ENCODE peak calls at places on chromosomes 3 and 15, in six cellular contexts. One of them, this sample, is unnamed.

GRCh38 chr15:90594297-90594696 is 64.6 kb downstream of the CRTC3 start:
- DNase-seq in suprapubic skin: peak
- DNase-seq in PC-9: peak
- DNase-seq in kidney epithelial cell: peak
- DNase-seq in coronary artery: peak
- DNase-seq in GM12865: peak
- DNase-seq in this sample: no peak

GRCh38 chr15:41511331-41512077 is 2.1 kb downstream of the LTK start:
- DNase-seq in suprapubic skin: no peak
- DNase-seq in PC-9: no peak
- DNase-seq in kidney epithelial cell: no peak
- DNase-seq in coronary artery: no peak
- DNase-seq in GM12865: no peak
- DNase-seq in this sample: no peak

GRCh38 chr3:193605876-193606275 is 12.9 kb downstream of the OPA1 start:
- DNase-seq in suprapubic skin: no peak
- DNase-seq in PC-9: peak
- DNase-seq in kidney epithelial cell: no peak
- DNase-seq in coronary artery: no peak
- DNase-seq in GM12865: peak
- DNase-seq in this sample: no peak

GRCh38 chr15:48409623-48410022 is 78.4 kb downstream of the DUT start:
- DNase-seq in suprapubic skin: no peak
- DNase-seq in PC-9: no peak
- DNase-seq in kidney epithelial cell: no peak
- DNase-seq in coronary artery: no peak
- DNase-seq in GM12865: peak
- DNase-seq in this sample: no peak

GRCh38 chr15:29675791-29676301 is 146.4 kb downstream of the TJP1 start:
- DNase-seq in suprapubic skin: no peak
- DNase-seq in PC-9: no peak
- DNase-seq in kidney epithelial cell: no peak
- DNase-seq in coronary artery: no peak
- DNase-seq in GM12865: peak
- DNase-seq in this sample: no peak

GRCh38 chr15:31372635-31373091 is 46.0 kb downstream of the KLF13 start:
- DNase-seq in suprapubic skin: peak
- DNase-seq in PC-9: peak
- DNase-seq in kidney epithelial cell: no peak
- DNase-seq in coronary artery: no peak
- DNase-seq in GM12865: no peak
- DNase-seq in this sample: no peak

GRCh38 chr3:59708202-59708601 is 658.4 kb upstream of the CFAP20DC start:
- DNase-seq in suprapubic skin: no peak
- DNase-seq in PC-9: no peak
- DNase-seq in kidney epithelial cell: no peak
- DNase-seq in coronary artery: no peak
- DNase-seq in GM12865: no peak
- DNase-seq in this sample: no peak

GRCh38 chr3:106957021-106957420 is 420.2 kb upstream of the CCDC54 start:
- DNase-seq in suprapubic skin: no peak
- DNase-seq in PC-9: no peak
- DNase-seq in kidney epithelial cell: no peak
- DNase-seq in coronary artery: no peak
- DNase-seq in GM12865: no peak
- DNase-seq in this sample: no peak

GRCh38 chr3:111619833-111620232 is 24.7 kb upstream of the ZBED2 start:
- DNase-seq in suprapubic skin: no peak
- DNase-seq in PC-9: peak
- DNase-seq in kidney epithelial cell: no peak
- DNase-seq in coronary artery: no peak
- DNase-seq in GM12865: no peak
- DNase-seq in this sample: peak

GRCh38 chr3:143484851-143485512 is 363.3 kb downstream of the SLC9A9 start:
- DNase-seq in suprapubic skin: no peak
- DNase-seq in PC-9: peak
- DNase-seq in kidney epithelial cell: no peak
- DNase-seq in coronary artery: no peak
- DNase-seq in GM12865: no peak
- DNase-seq in this sample: no peak

GRCh38 chr15:62559049-62559733 is 394.1 kb upstream of the C2CD4B start:
- DNase-seq in suprapubic skin: no peak
- DNase-seq in PC-9: no peak
- DNase-seq in kidney epithelial cell: no peak
- DNase-seq in coronary artery: peak
- DNase-seq in GM12865: no peak
- DNase-seq in this sample: no peak

DNA sequence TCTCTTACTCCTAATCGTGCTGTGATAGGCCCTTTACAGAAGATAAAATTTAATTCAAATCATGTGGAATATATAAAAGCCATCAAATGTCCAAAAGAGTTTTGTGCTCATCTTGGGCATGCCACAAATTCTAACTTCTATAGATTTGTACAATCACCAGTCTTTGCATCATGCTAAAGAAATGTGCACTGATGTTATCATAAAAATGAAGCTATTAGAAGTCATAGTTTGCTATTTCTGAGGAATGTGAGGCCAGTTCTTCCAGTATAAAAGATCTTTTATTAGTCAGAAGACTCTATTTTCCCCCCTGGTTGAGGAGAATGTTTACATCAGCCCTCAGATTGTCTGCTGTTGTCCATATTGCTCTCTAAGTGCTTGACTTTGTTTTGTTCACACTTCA is 2.1 kb upstream of the ANXA2 start:
- DNase-seq in suprapubic skin: no peak
- DNase-seq in PC-9: no peak
- DNase-seq in kidney epithelial cell: no peak
- DNase-seq in coronary artery: no peak
- DNase-seq in GM12865: no peak
- DNase-seq in this sample: no peak
- TF ChIP-seq CTCF in suprapubic skin: no peak
- TF ChIP-seq CTCF in PC-9: no peak
- TF ChIP-seq CTCF in kidney epithelial cell: no peak
- TF ChIP-seq CTCF in coronary artery: no peak
- TF ChIP-seq CTCF in GM12865: no peak
- TF ChIP-seq CTCF in this sample: no peak

DNA sequence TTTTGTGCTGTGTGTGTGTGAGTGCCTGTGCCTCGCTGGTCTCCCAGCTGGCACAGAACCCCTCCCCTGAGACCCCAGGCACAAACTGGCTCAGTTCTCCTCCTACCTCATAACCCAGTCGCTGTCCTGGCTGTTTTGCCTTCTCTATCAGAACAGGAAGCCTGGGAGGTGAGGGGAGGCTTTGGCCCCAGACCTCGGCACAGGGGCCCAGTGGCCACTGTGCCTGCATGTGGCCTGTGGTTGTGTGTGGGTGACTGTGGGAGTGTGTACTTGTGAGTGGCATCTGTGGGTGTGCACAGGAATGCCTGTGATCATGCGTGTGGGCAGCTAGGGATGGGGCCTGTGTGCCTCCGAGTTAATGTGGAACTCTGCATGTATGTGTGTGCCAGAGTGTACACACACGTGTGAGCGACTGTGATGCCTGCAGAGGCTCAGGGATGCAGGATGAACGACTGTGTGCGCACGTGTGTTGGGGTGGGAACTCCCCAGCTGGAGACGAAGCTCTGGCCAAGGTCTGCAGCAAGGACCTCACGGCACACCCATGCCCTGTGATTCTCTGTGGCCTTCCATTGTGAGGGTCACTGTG is 32.3 kb downstream of the PSTPIP1 start:
- DNase-seq in suprapubic skin: peak
- DNase-seq in PC-9: no peak
- DNase-seq in kidney epithelial cell: no peak
- DNase-seq in coronary artery: peak
- DNase-seq in GM12865: no peak
- DNase-seq in this sample: no peak
- H3K4me3 ChIP-seq in suprapubic skin: no peak
- H3K4me3 ChIP-seq in PC-9: no peak
- H3K4me3 ChIP-seq in kidney epithelial cell: no peak
- H3K4me3 ChIP-seq in coronary artery: no peak
- H3K4me3 ChIP-seq in GM12865: no peak
- H3K4me3 ChIP-seq in this sample: no peak

DNA sequence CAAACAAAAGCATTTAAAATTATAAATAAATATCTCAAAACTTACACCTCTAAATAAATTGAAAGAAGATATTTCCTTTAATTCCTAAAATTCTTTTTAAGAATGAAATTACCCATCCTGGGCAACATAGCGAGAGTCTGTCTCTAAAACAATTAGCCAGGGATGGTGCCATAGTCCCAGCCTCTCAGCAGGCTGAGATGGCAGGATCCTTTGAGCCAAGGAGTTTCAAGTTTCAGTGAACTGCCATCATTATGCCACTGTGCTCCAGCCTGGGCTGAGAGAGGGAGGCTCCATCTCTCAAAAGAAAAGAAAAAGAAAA is 25.4 kb downstream of the AADAC start:
- DNase-seq in suprapubic skin: no peak
- DNase-seq in PC-9: no peak
- DNase-seq in kidney epithelial cell: no peak
- DNase-seq in coronary artery: no peak
- DNase-seq in GM12865: no peak
- DNase-seq in this sample: no peak
- TF ChIP-seq CTCF in suprapubic skin: no peak
- TF ChIP-seq CTCF in PC-9: peak
- TF ChIP-seq CTCF in kidney epithelial cell: no peak
- TF ChIP-seq CTCF in coronary artery: no peak
- TF ChIP-seq CTCF in GM12865: no peak
- TF ChIP-seq CTCF in this sample: no peak

DNA sequence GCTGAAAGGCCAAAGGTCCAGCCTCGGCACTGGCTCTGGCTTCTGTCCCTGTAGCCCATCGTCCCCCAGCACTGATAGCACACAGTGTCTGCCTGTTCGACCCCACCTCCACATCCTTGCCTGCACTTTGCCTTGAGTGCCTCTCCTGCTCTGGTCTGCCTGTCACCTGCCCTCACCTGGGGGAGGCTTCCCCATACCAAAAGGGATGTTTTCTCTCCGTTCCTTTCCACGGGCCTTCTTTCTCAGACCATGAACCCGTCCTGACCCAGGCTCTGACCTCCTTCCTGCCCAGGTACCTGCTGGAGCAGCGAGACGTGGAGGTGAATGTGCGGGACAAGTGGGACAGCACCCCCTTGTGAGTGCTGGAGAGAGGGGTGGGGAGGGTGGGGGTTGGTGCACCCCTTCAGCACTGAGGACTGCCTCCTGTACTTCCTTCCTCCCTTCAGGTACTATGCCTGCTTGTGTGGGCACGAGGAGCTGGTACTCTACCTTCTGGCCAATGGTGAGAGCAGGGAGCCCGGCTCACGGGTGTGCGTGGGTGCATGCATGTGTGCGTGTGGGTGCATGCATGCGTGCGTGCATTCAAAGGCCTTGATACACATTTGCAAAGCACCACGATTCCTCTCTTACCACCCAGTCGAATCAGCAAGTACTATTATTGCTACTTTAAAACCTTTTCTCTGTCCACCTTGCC is 1.5 kb downstream of the ABTB1 start:
- DNase-seq in suprapubic skin: peak
- DNase-seq in PC-9: no peak
- DNase-seq in kidney epithelial cell: no peak
- DNase-seq in coronary artery: peak
- DNase-seq in GM12865: no peak
- DNase-seq in this sample: no peak
- H3K4me3 ChIP-seq in suprapubic skin: peak
- H3K4me3 ChIP-seq in PC-9: no peak
- H3K4me3 ChIP-seq in kidney epithelial cell: no peak
- H3K4me3 ChIP-seq in coronary artery: peak
- H3K4me3 ChIP-seq in GM12865: no peak
- H3K4me3 ChIP-seq in this sample: no peak

DNA sequence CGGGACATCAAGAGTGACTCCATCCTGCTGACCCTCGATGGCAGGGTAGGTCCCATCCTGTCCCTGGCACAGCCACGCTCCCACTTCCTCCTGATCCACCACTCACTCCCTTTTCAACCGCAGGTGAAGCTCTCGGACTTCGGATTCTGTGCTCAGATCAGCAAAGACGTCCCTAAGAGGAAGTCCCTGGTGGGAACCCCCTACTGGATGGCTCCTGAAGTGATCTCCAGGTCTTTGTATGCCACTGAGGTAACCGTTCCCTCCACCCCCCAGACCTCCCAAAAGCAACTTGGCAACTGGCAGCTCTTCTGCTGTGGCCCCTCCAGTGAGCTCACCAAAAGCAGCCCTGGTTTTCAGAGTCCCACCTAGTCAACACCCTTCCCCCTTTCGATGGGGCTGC is 9.4 kb downstream of the ANKRD63 start:
- DNase-seq in suprapubic skin: no peak
- DNase-seq in PC-9: no peak
- DNase-seq in kidney epithelial cell: no peak
- DNase-seq in coronary artery: no peak
- DNase-seq in GM12865: no peak
- DNase-seq in this sample: no peak
- TF ChIP-seq CTCF in suprapubic skin: no peak
- TF ChIP-seq CTCF in PC-9: no peak
- TF ChIP-seq CTCF in kidney epithelial cell: no peak
- TF ChIP-seq CTCF in coronary artery: no peak
- TF ChIP-seq CTCF in GM12865: no peak
- TF ChIP-seq CTCF in this sample: no peak

GRCh38 chr3:158491968-158492367 is 79.0 kb upstream of the MLF1 start:
- DNase-seq in suprapubic skin: no peak
- DNase-seq in PC-9: no peak
- DNase-seq in kidney epithelial cell: no peak
- DNase-seq in coronary artery: no peak
- DNase-seq in GM12865: no peak
- DNase-seq in this sample: no peak
- H3K4me3 ChIP-seq in suprapubic skin: no peak
- H3K4me3 ChIP-seq in PC-9: no peak
- H3K4me3 ChIP-seq in kidney epithelial cell: no peak
- H3K4me3 ChIP-seq in coronary artery: no peak
- H3K4me3 ChIP-seq in GM12865: no peak
- H3K4me3 ChIP-seq in this sample: no peak

DNA sequence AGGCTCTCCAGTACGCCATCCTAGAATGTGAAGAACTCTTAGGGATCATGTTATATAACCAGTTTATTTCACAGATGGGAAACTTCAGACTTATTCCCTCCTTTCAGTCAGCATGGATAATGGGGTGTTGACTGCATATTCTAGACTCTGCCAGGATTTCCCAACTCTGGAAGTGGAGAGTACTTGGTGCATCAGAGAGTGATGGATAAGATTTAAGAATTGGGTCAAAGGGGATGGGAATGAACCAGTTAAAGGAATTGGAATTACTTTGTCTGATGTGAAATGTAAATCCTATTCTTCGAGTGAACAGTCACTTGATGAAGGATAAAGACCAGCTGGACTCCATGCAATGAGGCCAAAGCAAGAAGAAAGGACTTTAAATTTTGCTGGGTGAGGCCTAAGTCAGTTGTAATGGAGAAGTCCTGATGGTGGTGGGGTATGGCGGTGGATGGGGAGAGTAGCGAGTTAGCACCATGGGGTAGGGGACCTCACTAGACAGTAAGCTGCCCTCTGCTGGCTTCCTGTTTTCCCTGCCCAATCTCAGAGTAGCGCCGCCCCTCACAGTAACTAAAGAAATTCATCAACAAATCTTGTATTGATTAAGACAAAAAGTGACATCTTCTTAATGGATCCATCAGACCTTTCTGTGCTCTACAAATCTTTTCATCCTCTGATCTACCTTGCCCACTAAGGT is 7.3 kb upstream of the CACNA1D start:
- DNase-seq in suprapubic skin: no peak
- DNase-seq in PC-9: no peak
- DNase-seq in kidney epithelial cell: no peak
- DNase-seq in coronary artery: no peak
- DNase-seq in GM12865: no peak
- DNase-seq in this sample: no peak
- TF ChIP-seq CTCF in suprapubic skin: no peak
- TF ChIP-seq CTCF in PC-9: no peak
- TF ChIP-seq CTCF in kidney epithelial cell: no peak
- TF ChIP-seq CTCF in coronary artery: no peak
- TF ChIP-seq CTCF in GM12865: no peak
- TF ChIP-seq CTCF in this sample: no peak